ENCODE peak calls at places on chromosomes 5 and 9, in four cellular contexts. One of them, this sample, is unnamed.

GRCh38 chr5:73617510-73618279 is 8.3 kb upstream of the ARHGEF28 start:
- DNase-seq in iris pigment epithelial cell: peak
- DNase-seq in non-pigmented ciliary epithelial cell: no peak
- DNase-seq in CD4-positive, alpha-beta T cell: no peak
- DNase-seq in this sample: no peak

GRCh38 chr5:62720036-62720441 is 141.4 kb downstream of the LRRC70 start:
- DNase-seq in iris pigment epithelial cell: peak
- DNase-seq in non-pigmented ciliary epithelial cell: no peak
- DNase-seq in CD4-positive, alpha-beta T cell: no peak
- DNase-seq in this sample: no peak

GRCh38 chr9:128912270-128912853 is 8.4 kb upstream of the PHYHD1 start:
- DNase-seq in iris pigment epithelial cell: peak
- DNase-seq in non-pigmented ciliary epithelial cell: peak
- DNase-seq in CD4-positive, alpha-beta T cell: no peak
- DNase-seq in this sample: peak

GRCh38 chr9:108297025-108297424 is 558.8 kb downstream of the ACTL7B start:
- DNase-seq in iris pigment epithelial cell: peak
- DNase-seq in non-pigmented ciliary epithelial cell: peak
- DNase-seq in CD4-positive, alpha-beta T cell: no peak
- DNase-seq in this sample: peak

GRCh38 chr9:112273826-112274225 is 59.6 kb downstream of the PTBP3 start:
- DNase-seq in iris pigment epithelial cell: no peak
- DNase-seq in non-pigmented ciliary epithelial cell: no peak
- DNase-seq in CD4-positive, alpha-beta T cell: no peak
- DNase-seq in this sample: no peak

GRCh38 chr5:67879619-67880357 is 335.8 kb upstream of the PIK3R1 start:
- DNase-seq in iris pigment epithelial cell: peak
- DNase-seq in non-pigmented ciliary epithelial cell: peak
- DNase-seq in CD4-positive, alpha-beta T cell: no peak
- DNase-seq in this sample: no peak

GRCh38 chr5:943874-944620 is 51.4 kb downstream of the TRIP13 start:
- DNase-seq in iris pigment epithelial cell: no peak
- DNase-seq in non-pigmented ciliary epithelial cell: no peak
- DNase-seq in CD4-positive, alpha-beta T cell: no peak
- DNase-seq in this sample: no peak

GRCh38 chr9:133242241-133242640 is 32.8 kb downstream of the ABO start:
- DNase-seq in iris pigment epithelial cell: no peak
- DNase-seq in non-pigmented ciliary epithelial cell: no peak
- DNase-seq in CD4-positive, alpha-beta T cell: no peak
- DNase-seq in this sample: no peak

GRCh38 chr5:136222575-136223235 is 29.7 kb upstream of the SMIM32 start:
- DNase-seq in iris pigment epithelial cell: no peak
- DNase-seq in non-pigmented ciliary epithelial cell: no peak
- DNase-seq in CD4-positive, alpha-beta T cell: no peak
- DNase-seq in this sample: no peak

GRCh38 chr9:134591082-134591571 is 50.5 kb upstream of the COL5A1 start:
- DNase-seq in iris pigment epithelial cell: no peak
- DNase-seq in non-pigmented ciliary epithelial cell: no peak
- DNase-seq in CD4-positive, alpha-beta T cell: no peak
- DNase-seq in this sample: no peak

GRCh38 chr5:135834639-135835529 is at the start of gene SLC25A48:
- DNase-seq in iris pigment epithelial cell: peak
- DNase-seq in non-pigmented ciliary epithelial cell: no peak
- DNase-seq in CD4-positive, alpha-beta T cell: no peak
- DNase-seq in this sample: no peak

GRCh38 chr5:80964919-80965318 is 4.8 kb downstream of the RASGRF2 start:
- DNase-seq in iris pigment epithelial cell: peak
- DNase-seq in non-pigmented ciliary epithelial cell: no peak
- DNase-seq in CD4-positive, alpha-beta T cell: no peak
- DNase-seq in this sample: no peak

GRCh38 chr5:15285901-15286583 is 213.9 kb upstream of the FBXL7 start:
- DNase-seq in iris pigment epithelial cell: peak
- DNase-seq in non-pigmented ciliary epithelial cell: no peak
- DNase-seq in CD4-positive, alpha-beta T cell: no peak
- DNase-seq in this sample: no peak

GRCh38 chr9:21872696-21873095 is 70.3 kb downstream of the MTAP start:
- DNase-seq in iris pigment epithelial cell: no peak
- DNase-seq in non-pigmented ciliary epithelial cell: no peak
- DNase-seq in CD4-positive, alpha-beta T cell: no peak
- DNase-seq in this sample: no peak

GRCh38 chr9:100549048-100549447 is 28.8 kb upstream of the CAVIN4 start:
- DNase-seq in iris pigment epithelial cell: no peak
- DNase-seq in non-pigmented ciliary epithelial cell: no peak
- DNase-seq in CD4-positive, alpha-beta T cell: no peak
- DNase-seq in this sample: no peak

GRCh38 chr9:68802525-68803015 is 97.5 kb downstream of the PIP5K1B start:
- DNase-seq in iris pigment epithelial cell: no peak
- DNase-seq in non-pigmented ciliary epithelial cell: no peak
- DNase-seq in CD4-positive, alpha-beta T cell: no peak
- DNase-seq in this sample: no peak

GRCh38 chr5:362978-363765 is 41.7 kb downstream of the AHRR start:
- DNase-seq in iris pigment epithelial cell: no peak
- DNase-seq in non-pigmented ciliary epithelial cell: no peak
- DNase-seq in CD4-positive, alpha-beta T cell: no peak
- DNase-seq in this sample: no peak

GRCh38 chr9:91795500-91796241 is 154.4 kb downstream of the ROR2 start:
- DNase-seq in iris pigment epithelial cell: peak
- DNase-seq in non-pigmented ciliary epithelial cell: no peak
- DNase-seq in CD4-positive, alpha-beta T cell: no peak
- DNase-seq in this sample: no peak

GRCh38 chr9:134068742-134069535 is 1.1 kb upstream of the BRD3 start:
- DNase-seq in iris pigment epithelial cell: no peak
- DNase-seq in non-pigmented ciliary epithelial cell: no peak
- DNase-seq in CD4-positive, alpha-beta T cell: no peak
- DNase-seq in this sample: no peak

GRCh38 chr9:125931211-125931610 is 184.0 kb downstream of the PBX3 start:
- DNase-seq in iris pigment epithelial cell: no peak
- DNase-seq in non-pigmented ciliary epithelial cell: no peak
- DNase-seq in CD4-positive, alpha-beta T cell: no peak
- DNase-seq in this sample: no peak

GRCh38 chr5:158786390-158786789 is 313.3 kb downstream of the EBF1 start:
- DNase-seq in iris pigment epithelial cell: no peak
- DNase-seq in non-pigmented ciliary epithelial cell: no peak
- DNase-seq in CD4-positive, alpha-beta T cell: no peak
- DNase-seq in this sample: no peak

GRCh38 chr9:19102631-19103345 is at the start of gene HAUS6:
- DNase-seq in iris pigment epithelial cell: peak
- DNase-seq in non-pigmented ciliary epithelial cell: peak
- DNase-seq in CD4-positive, alpha-beta T cell: peak
- DNase-seq in this sample: peak

GRCh38 chr5:89043676-89044075 is 160.7 kb upstream of the MEF2C start:
- DNase-seq in iris pigment epithelial cell: peak
- DNase-seq in non-pigmented ciliary epithelial cell: peak
- DNase-seq in CD4-positive, alpha-beta T cell: no peak
- DNase-seq in this sample: no peak

GRCh38 chr5:177310757-177311173 is 933 bp downstream of the MXD3 start:
- DNase-seq in iris pigment epithelial cell: no peak
- DNase-seq in non-pigmented ciliary epithelial cell: no peak
- DNase-seq in CD4-positive, alpha-beta T cell: no peak
- DNase-seq in this sample: no peak